ENCODE peak calls at places on chromosome 6, in five cellular contexts. F, X, M, L and R are unnamed samples.

GRCh38 chr6:149746147-149746946 is at the start of gene NUP43:
- ATAC-seq in F (peak), L (peak), M (peak), X (peak), R (peak)

GRCh38 chr6:144131248-144131709 is 19.0 kb upstream of the STX11 start:
- ATAC-seq in M (peak), X (no peak), F (no peak), L (no peak), R (no peak)

GRCh38 chr6:120384671-120385070 is 949.6 kb downstream of the TBC1D32 start:
- ATAC-seq in X (no peak), F (no peak), L (no peak), M (no peak), R (no peak)

GRCh38 chr6:150485559-150486517 is 113.8 kb upstream of the PLEKHG1 start:
- ATAC-seq in X (no peak), L (no peak), M (no peak), F (peak), R (no peak)

GRCh38 chr6:39821014-39821738 is 29.0 kb downstream of the DAAM2 start:
- ATAC-seq in L (no peak), F (no peak), X (no peak), M (no peak), R (no peak)

GRCh38 chr6:92047152-92047551 is 1372.2 kb downstream of the EPHA7 start:
- ATAC-seq in F (no peak), X (no peak), M (no peak), L (no peak), R (no peak)

GRCh38 chr6:140446241-140446640 is 1071.8 kb upstream of the CITED2 start:
- ATAC-seq in X (no peak), L (no peak), F (no peak), M (no peak), R (no peak)

GRCh38 chr6:44111434-44112417 is 15.5 kb downstream of the MRPL14 start:
- ATAC-seq in M (no peak), L (no peak), F (peak), X (no peak), R (no peak)

GRCh38 chr6:129416337-129416990 is 293.5 kb downstream of the ARHGAP18 start:
- ATAC-seq in X (peak), F (peak), L (peak), M (no peak), R (peak)

GRCh38 chr6:84411060-84411629 is 183.7 kb upstream of the CEP162 start:
- ATAC-seq in L (peak), M (no peak), X (no peak), F (peak), R (no peak)

GRCh38 chr6:109009761-109010612 is 84.7 kb downstream of the SESN1 start:
- ATAC-seq in F (peak), M (no peak), L (peak), X (no peak), R (peak)

GRCh38 chr6:18471232-18471964 is 84.2 kb downstream of the RNF144B start:
- ATAC-seq in X (no peak), F (peak), M (no peak), L (peak), R (no peak)

GRCh38 chr6:154908723-154909122 is 86.4 kb upstream of the TIAM2 start:
- ATAC-seq in M (no peak), L (no peak), X (no peak), F (no peak), R (no peak)

GRCh38 chr6:136764522-136764993 is 27.7 kb downstream of the MAP3K5 start:
- ATAC-seq in M (peak), F (no peak), L (no peak), X (peak), R (no peak)